ENCODE peak calls at places on chromosomes 12 and 14, in six cellular contexts. C is NB4, M is right atrium auricular region, G is dorsolateral prefrontal cortex, D is lower lobe of right lung, B is psoas muscle. W is an unnamed sample.

GRCh38 chr14:73771848-73772705 is 57.9 kb upstream of the PNMA1 start:
- DNase-seq in B (peak; percentile 50), G (no peak), C (peak; percentile 77), D (peak; percentile 74), M (no peak), W (peak; percentile 60)

GRCh38 chr12:111424793-111425251 is 19.1 kb downstream of the SH2B3 start:
- DNase-seq in C (no peak), G (no peak), M (no peak), B (no peak), D (no peak), W (no peak)

GRCh38 chr12:13661005-13661887 is 320.2 kb downstream of the GRIN2B start:
- DNase-seq in G (peak; percentile 61), C (peak; percentile 45), M (peak; percentile 67), B (peak; percentile 12), D (no peak), W (no peak)

GRCh38 chr14:80698974-80699373 is 242.6 kb downstream of the CEP128 start:
- DNase-seq in G (no peak), M (no peak), C (no peak), D (no peak), B (no peak), W (no peak)

GRCh38 chr14:93045965-93046695 is 69.6 kb downstream of the ITPK1 start:
- DNase-seq in D (no peak), M (no peak), C (no peak), B (no peak), G (no peak), W (no peak)

GRCh38 chr12:120072472-120072871 is 44.1 kb downstream of the RAB35 start:
- DNase-seq in G (peak; percentile 18), B (no peak), C (no peak), M (no peak), D (no peak), W (no peak)

GRCh38 chr14:105165134-105165704 is 3.4 kb downstream of the JAG2 start:
- DNase-seq in D (no peak), M (no peak), C (no peak), B (no peak), G (no peak), W (no peak)

GRCh38 chr12:3313066-3313465 is 177.9 kb upstream of the PRMT8 start:
- DNase-seq in C (no peak), D (no peak), M (no peak), G (no peak), B (peak; percentile 34), W (no peak)

GRCh38 chr12:122862110-122862634 is 26.9 kb downstream of the HIP1R start:
- DNase-seq in B (no peak), M (no peak), C (no peak), D (peak; percentile 45), G (peak; percentile 24), W (no peak)

GRCh38 chr12:20350495-20350894 is 17.8 kb upstream of the PDE3A start:
- DNase-seq in C (no peak), M (no peak), G (no peak), D (no peak), B (no peak), W (no peak)

GRCh38 chr14:106841701-106842100 is 1315.3 kb downstream of the TMEM121 start:
- DNase-seq in B (no peak), C (no peak), D (no peak), G (no peak), M (no peak), W (no peak)

GRCh38 chr12:48004039-48004940 is at the start of gene COL2A1:
- DNase-seq in B (peak; percentile 38), D (no peak), M (no peak), G (no peak), C (peak; percentile 59), W (no peak)

GRCh38 chr12:47348206-47348605 is 268.4 kb upstream of the AMIGO2 start:
- DNase-seq in B (no peak), G (no peak), C (no peak), M (no peak), D (no peak), W (no peak)

GRCh38 chr12:2354151-2354991 is 301.6 kb downstream of the CACNA1C start:
- DNase-seq in D (no peak), M (no peak), G (no peak), B (no peak), C (peak; percentile 29), W (no peak)

GRCh38 chr14:36091096-36091495 is 85.4 kb downstream of the PTCSC3 start:
- DNase-seq in D (no peak), C (peak; percentile 4), G (no peak), M (no peak), B (no peak), W (no peak)

GRCh38 chr14:34722723-34723545 is 8.5 kb upstream of the CFL2 start:
- DNase-seq in B (no peak), M (peak; percentile 67), C (peak; percentile 60), G (peak; percentile 39), D (no peak), W (no peak)

GRCh38 chr14:101173698-101174521 is 270.4 kb upstream of the RTL1 start:
- DNase-seq in D (no peak), C (no peak), M (no peak), G (no peak), B (no peak), W (no peak)

GRCh38 chr12:124545508-124546418 is 21.6 kb downstream of the NCOR2 start:
- DNase-seq in D (peak; percentile 68), B (no peak), G (no peak), M (no peak), C (no peak), W (peak; percentile 49)

GRCh38 chr14:29521526-29522137 is 406.0 kb downstream of the PRKD1 start:
- DNase-seq in C (peak; percentile 21), G (no peak), D (no peak), B (no peak), M (no peak), W (no peak)

GRCh38 chr12:108861878-108862587 is 4.7 kb upstream of the SSH1 start:
- DNase-seq in B (no peak), D (peak; percentile 74), G (no peak), M (no peak), C (peak; percentile 90), W (peak; percentile 44)

GRCh38 chr14:52060080-52060479 is 8.8 kb downstream of the NID2 start:
- DNase-seq in B (no peak), C (no peak), M (no peak), G (no peak), D (no peak), W (no peak)

GRCh38 chr12:113860950-113861349 is 105.2 kb downstream of the RBM19 start:
- DNase-seq in C (peak; percentile 96), M (no peak), G (no peak), D (no peak), B (no peak), W (no peak)

GRCh38 chr12:66623455-66623854 is 55.4 kb downstream of the GRIP1 start:
- DNase-seq in C (peak; percentile 42), G (no peak), D (no peak), B (no peak), M (no peak), W (no peak)

GRCh38 chr12:22635812-22636211 is 10.8 kb downstream of the ETNK1 start:
- DNase-seq in M (no peak), B (no peak), G (no peak), C (no peak), D (no peak), W (no peak)

GRCh38 chr12:26746315-26746714 is 86.7 kb downstream of the ITPR2 start:
- DNase-seq in C (peak; percentile 41), B (no peak), D (no peak), M (no peak), G (no peak), W (no peak)

GRCh38 chr14:67765192-67765834 is 51.1 kb downstream of the ZFYVE26 start:
- DNase-seq in G (no peak), C (no peak), M (no peak), D (no peak), B (no peak), W (no peak)

GRCh38 chr12:56682323-56682722 is 5.8 kb downstream of the PTGES3 start:
- DNase-seq in C (no peak), D (no peak), M (no peak), B (no peak), G (no peak), W (no peak)

GRCh38 chr14:69606258-69606657 is 5.1 kb upstream of the SUSD6 start:
- DNase-seq in G (no peak), B (no peak), D (peak; percentile 75), C (peak; percentile 44), M (no peak), W (no peak)

GRCh38 chr14:63677891-63678379 is 36.3 kb upstream of the WDR89 start:
- DNase-seq in C (peak; percentile 48), D (no peak), B (no peak), M (no peak), G (no peak), W (no peak)

GRCh38 chr14:34933301-34933700 is 49.5 kb upstream of the SRP54 start:
- DNase-seq in D (no peak), B (no peak), C (no peak), M (no peak), G (no peak), W (no peak)

GRCh38 chr14:81172353-81172752 is 48.4 kb downstream of the GTF2A1 start:
- DNase-seq in D (no peak), G (no peak), B (no peak), M (no peak), C (no peak), W (no peak)

GRCh38 chr12:52534482-52534881 is 14.3 kb upstream of the KRT5 start:
- DNase-seq in B (no peak), D (no peak), G (no peak), C (peak; percentile 25), M (no peak), W (no peak)

GRCh38 chr14:103343905-103344797 is 10.1 kb downstream of the EIF5 start:
- DNase-seq in B (no peak), C (no peak), D (no peak), M (no peak), G (no peak), W (no peak)

GRCh38 chr12:68381476-68381875 is 49.3 kb upstream of the MDM1 start:
- DNase-seq in B (no peak), D (no peak), G (no peak), C (peak; percentile 75), M (no peak), W (no peak)
- TF ChIP-seq CTCF in B (no peak), D (no peak), G (no peak), C (no peak), M (no peak), W (no peak)

GRCh38 chr12:53599579-53599978 is 26.6 kb downstream of the ATF7 start:
- DNase-seq in G (no peak), B (no peak), D (no peak), M (no peak), C (no peak), W (no peak)
- TF ChIP-seq CTCF in G (peak; percentile 41), B (peak; percentile 21), D (no peak), M (no peak), C (no peak), W (no peak)

GRCh38 chr12:92408072-92408900 is 262.6 kb upstream of the BTG1 start:
- DNase-seq in M (no peak), C (peak; percentile 71), D (no peak), B (no peak), G (no peak), W (no peak)
- TF ChIP-seq CTCF in M (peak; percentile 59), C (peak; percentile 81), D (peak; percentile 49), B (peak; percentile 19), G (no peak), W (no peak)

GRCh38 chr12:16076553-16076952 is 165.4 kb downstream of the DERA start:
- DNase-seq in C (peak; percentile 64), M (no peak), B (no peak), G (no peak), D (no peak), W (no peak)
- TF ChIP-seq CTCF in C (peak; percentile 49), M (peak; percentile 38), B (no peak), G (peak; percentile 23), D (peak; percentile 40), W (no peak)

W was measured in activated B cell treated with CpG ODN at 0.5 μM for 24 hours.